ENCODE peak calls at places on chromosome 12, in ten cellular contexts. G is frontal cortex; U is WTC11; N is pancreas; I is HEK293T; Z is CD4-positive, alpha-beta T cell; M is NCI-H1048; H is ovary; P is tibial nerve; L is LHCN-M2. V is an unnamed sample.

GRCh38 chr12:5535531-5535930 is 103.6 kb downstream of the NTF3 start:
- DNase-seq in Z (no peak), M (no peak), I (no peak), L (no peak), P (no peak), G (no peak), H (no peak), U (no peak), N (no peak), V (no peak)

GRCh38 chr12:57031228-57031670 is 14.9 kb upstream of the TAC3 start:
- DNase-seq in N (no peak), M (no peak), H (no peak), L (no peak), G (no peak), Z (no peak), P (no peak), I (no peak), U (no peak), V (no peak)

GRCh38 chr12:78470354-78471195 is 394.0 kb upstream of the SYT1 start:
- DNase-seq in I (peak), P (no peak), L (peak), Z (no peak), H (no peak), M (no peak), N (no peak), U (peak), G (no peak), V (peak)

GRCh38 chr12:41932470-41932991 is 212.1 kb downstream of the GXYLT1 start:
- DNase-seq in G (peak), H (peak), L (no peak), Z (no peak), P (peak), M (no peak), U (peak), I (peak), N (peak), V (no peak)

GRCh38 chr12:100225491-100225890 is 24.9 kb downstream of the ACTR6 start:
- DNase-seq in U (no peak), G (no peak), L (no peak), P (no peak), Z (no peak), N (no peak), M (no peak), I (no peak), H (no peak), V (no peak)

GRCh38 chr12:111024205-111024794 is 103.9 kb upstream of the MYL2 start:
- DNase-seq in I (peak), G (no peak), M (no peak), N (peak), Z (peak), P (no peak), H (no peak), L (peak), U (peak), V (peak)

GRCh38 chr12:57131896-57132744 is 3.8 kb downstream of the LRP1 start:
- DNase-seq in L (no peak), N (no peak), M (no peak), G (no peak), I (no peak), P (no peak), Z (no peak), H (no peak), U (no peak), V (peak)

GRCh38 chr12:75979181-75979580 is 52.4 kb downstream of the PHLDA1 start:
- DNase-seq in H (no peak), M (no peak), L (peak), U (no peak), N (no peak), P (no peak), Z (peak), I (no peak), G (no peak), V (peak)

GRCh38 chr12:4440187-4440941 is 5.3 kb downstream of the FGF6 start:
- DNase-seq in L (no peak), H (no peak), P (no peak), Z (no peak), N (no peak), U (no peak), M (no peak), I (no peak), G (no peak), V (no peak)

GRCh38 chr12:65203376-65203775 is 34.0 kb downstream of the LEMD3 start:
- DNase-seq in P (no peak), M (no peak), I (no peak), G (no peak), N (no peak), L (no peak), U (no peak), H (no peak), Z (no peak), V (no peak)

GRCh38 chr12:123126294-123127144 is 24.4 kb downstream of the PITPNM2 start:
- DNase-seq in M (no peak), L (peak), N (no peak), Z (no peak), P (peak), G (no peak), U (no peak), H (peak), I (no peak), V (peak)

GRCh38 chr12:2722806-2723205 is 72.0 kb upstream of the FKBP4 start:
- DNase-seq in M (no peak), L (no peak), P (no peak), Z (no peak), I (no peak), U (no peak), N (peak), H (no peak), G (no peak), V (no peak)

GRCh38 chr12:50772877-50773276 is 9.0 kb downstream of the ATF1 start:
- DNase-seq in H (no peak), P (no peak), Z (no peak), I (no peak), G (no peak), N (no peak), U (no peak), L (no peak), M (no peak), V (no peak)

GRCh38 chr12:88553941-88554658 is 26.2 kb downstream of the KITLG start:
- DNase-seq in G (no peak), M (peak), H (no peak), L (peak), U (no peak), Z (no peak), N (no peak), P (no peak), I (peak), V (peak)

GRCh38 chr12:115354007-115354452 is 670.1 kb upstream of the TBX3 start:
- DNase-seq in Z (no peak), G (no peak), U (no peak), M (no peak), L (peak), N (peak), H (peak), P (peak), I (no peak), V (peak)

GRCh38 chr12:89354630-89354931 is 2.3 kb upstream of the DUSP6 start:
- DNase-seq in N (no peak), Z (no peak), L (no peak), H (no peak), M (no peak), P (no peak), U (no peak), I (no peak), G (no peak), V (no peak)

GRCh38 chr12:95164656-95165055 is 52.6 kb downstream of the FGD6 start:
- DNase-seq in M (no peak), H (no peak), L (no peak), N (no peak), P (no peak), G (no peak), I (no peak), Z (no peak), U (no peak), V (peak)

GRCh38 chr12:100651694-100652093 is 78.2 kb downstream of the GAS2L3 start:
- DNase-seq in L (peak), U (no peak), Z (no peak), M (no peak), I (no peak), P (no peak), G (no peak), N (no peak), H (no peak), V (no peak)

GRCh38 chr12:5665615-5666014 is 233.7 kb downstream of the NTF3 start:
- DNase-seq in G (no peak), I (no peak), P (no peak), L (peak), H (no peak), M (no peak), Z (no peak), U (no peak), N (no peak), V (no peak)

GRCh38 chr12:109695420-109695819 is 18.2 kb upstream of the FAM222A start:
- DNase-seq in U (no peak), M (no peak), G (no peak), L (no peak), H (no peak), N (no peak), P (no peak), Z (no peak), I (no peak), V (no peak)

GRCh38 chr12:8037947-8038346 is 5.4 kb downstream of the FOXJ2 start:
- DNase-seq in U (no peak), H (no peak), P (no peak), N (no peak), G (no peak), Z (no peak), L (no peak), M (no peak), I (no peak), V (no peak)

GRCh38 chr12:68445836-68446235 is 113.7 kb upstream of the MDM1 start:
- DNase-seq in L (no peak), M (no peak), Z (no peak), H (no peak), I (no peak), P (no peak), U (no peak), G (no peak), N (no peak), V (no peak)

GRCh38 chr12:15546102-15546701 is 223.9 kb downstream of the PTPRO start:
- DNase-seq in H (no peak), N (no peak), U (no peak), I (no peak), P (no peak), G (no peak), L (no peak), Z (peak), M (no peak), V (no peak)

GRCh38 chr12:101166866-101167265 is 43.2 kb downstream of the SLC5A8 start:
- DNase-seq in Z (no peak), P (no peak), H (no peak), I (no peak), G (no peak), N (no peak), M (no peak), U (no peak), L (no peak), V (no peak)

GRCh38 chr12:42370013-42370412 is 44.0 kb downstream of the PPHLN1 start:
- DNase-seq in H (no peak), Z (no peak), I (no peak), P (no peak), G (no peak), U (no peak), L (no peak), N (no peak), M (no peak), V (no peak)

GRCh38 chr12:57124259-57124877 is 3.9 kb upstream of the LRP1 start:
- DNase-seq in P (peak), H (peak), L (peak), N (peak), U (peak), M (peak), I (peak), G (no peak), Z (peak), V (peak)

GRCh38 chr12:106767954-106768501 is 6.5 kb upstream of the RIC8B start:
- DNase-seq in L (no peak), Z (no peak), P (no peak), N (peak), M (no peak), U (peak), I (peak), H (no peak), G (no peak), V (no peak)

GRCh38 chr12:76859621-76860020 is 19.2 kb downstream of the CSRP2 start:
- DNase-seq in N (no peak), I (no peak), M (no peak), P (no peak), Z (no peak), U (no peak), L (no peak), G (no peak), H (no peak), V (no peak)

GRCh38 chr12:97754306-97754705 is 291.7 kb downstream of the RMST start:
- DNase-seq in N (no peak), I (no peak), Z (no peak), G (no peak), U (no peak), L (no peak), P (no peak), H (no peak), M (no peak), V (no peak)

GRCh38 chr12:20967756-20968155 is 157.3 kb downstream of the SLCO1B3 start:
- DNase-seq in L (no peak), N (no peak), U (no peak), M (no peak), P (no peak), I (no peak), H (no peak), Z (no peak), G (no peak), V (no peak)

GRCh38 chr12:26787125-26787495 is 45.9 kb downstream of the ITPR2 start:
- DNase-seq in H (peak), I (no peak), L (peak), Z (no peak), N (no peak), G (no peak), U (no peak), P (no peak), M (no peak), V (peak)

GRCh38 chr12:69966409-69966808 is 141.4 kb downstream of the MYRFL start:
- DNase-seq in Z (no peak), I (no peak), M (no peak), H (no peak), L (peak), G (no peak), U (no peak), N (no peak), P (peak), V (peak)

GRCh38 chr12:66861157-66861750 is 182.4 kb upstream of the GRIP1 start:
- DNase-seq in H (peak), L (peak), G (peak), I (peak), Z (peak), U (peak), P (peak), M (no peak), N (peak), V (peak)

GRCh38 chr12:53289891-53290290 is 5.5 kb upstream of the PFDN5 start:
- DNase-seq in M (no peak), P (no peak), L (peak), I (no peak), U (no peak), N (no peak), H (no peak), G (no peak), Z (no peak), V (peak)

GRCh38 chr12:112353389-112353788 is 28.8 kb downstream of the HECTD4 start:
- DNase-seq in P (no peak), Z (no peak), I (no peak), G (no peak), L (peak), N (no peak), H (no peak), U (no peak), M (no peak), V (peak)

V was measured in HCEC 1CT.